ENCODE peak calls at places on chromosomes 11 and 22, in five cellular contexts. Z is thoracic aorta, I is pancreas, B is hepatocyte, N is fibroblast of lung. H is an unnamed sample.
A peak's percentile ranks its signal among the peaks of the same experiment; 100 is the strongest.

GRCh38 chr11:60500276-60500935 is 7.8 kb downstream of the MS4A12 start:
- DNase-seq in Z (no peak), I (no peak), B (no peak), N (no peak), H (peak; percentile 39)

GRCh38 chr11:104254347-104254746 is 90.4 kb upstream of the PDGFD start:
- DNase-seq in Z (no peak), I (peak; percentile 2), B (peak; percentile 40), N (peak; percentile 41), H (peak; percentile 48)

GRCh38 chr11:43268786-43269185 is 43.0 kb upstream of the API5 start:
- DNase-seq in Z (no peak), I (no peak), B (no peak), N (no peak), H (peak; percentile 57)

GRCh38 chr11:114293201-114293711 is 2.9 kb upstream of the NNMT start:
- DNase-seq in Z (no peak), I (no peak), B (no peak), N (no peak), H (no peak)

GRCh38 chr22:41512421-41513194 is 31.7 kb downstream of the POLR3H start:
- DNase-seq in Z (no peak), I (no peak), B (peak; percentile 76), N (peak; percentile 76), H (peak; percentile 98)

GRCh38 chr11:67648140-67648795 is 2.3 kb downstream of the ACY3 start:
- DNase-seq in Z (no peak), I (peak; percentile 66), B (peak; percentile 16), N (no peak), H (peak; percentile 93)

GRCh38 chr11:61061081-61061826 is 41.0 kb upstream of the CD5 start:
- DNase-seq in Z (no peak), I (no peak), B (no peak), N (peak; percentile 11), H (no peak)

GRCh38 chr22:50660306-50660705 is 12.3 kb upstream of the SHANK3 start:
- DNase-seq in Z (no peak), I (no peak), B (no peak), N (no peak), H (no peak)

GRCh38 chr22:32042924-32043323 is at the start of gene SLC5A1:
- DNase-seq in Z (no peak), I (peak; percentile 72), B (no peak), N (no peak), H (peak; percentile 39)

GRCh38 chr22:25929479-25929878 is 187.5 kb downstream of the MYO18B start:
- DNase-seq in Z (no peak), I (no peak), B (no peak), N (no peak), H (no peak)

GRCh38 chr11:64378335-64378884 is 19.4 kb downstream of the RPS6KA4 start:
- DNase-seq in Z (no peak), I (peak; percentile 67), B (no peak), N (peak; percentile 25), H (no peak)

GRCh38 chr11:63613517-63614135 is 607 bp downstream of the PLAAT3 start:
- DNase-seq in Z (no peak), I (peak; percentile 40), B (peak; percentile 60), N (no peak), H (peak; percentile 78)

GRCh38 chr11:78050964-78051831 is 12.5 kb upstream of the THRSP start:
- DNase-seq in Z (no peak), I (no peak), B (peak; percentile 58), N (peak; percentile 32), H (peak; percentile 82)

GRCh38 chr11:10294289-10294953 is 402 bp upstream of the SBF2 start:
- DNase-seq in Z (no peak), I (peak; percentile 12), B (peak; percentile 70), N (peak; percentile 88), H (peak; percentile 83)

GRCh38 chr11:117794772-117795629 is 2.0 kb downstream of the DSCAML1 start:
- DNase-seq in Z (no peak), I (no peak), B (no peak), N (no peak), H (peak; percentile 74)

GRCh38 chr11:68460741-68461283 is at the start of gene PPP6R3:
- DNase-seq in Z (no peak), I (no peak), B (no peak), N (no peak), H (peak; percentile 92)

GRCh38 chr11:126647735-126648134 is 292.2 kb downstream of the ST3GAL4 start:
- DNase-seq in Z (no peak), I (no peak), B (peak; percentile 49), N (peak; percentile 26), H (no peak)

GRCh38 chr11:126764221-126764620 is 236.3 kb downstream of the KIRREL3 start:
- DNase-seq in Z (no peak), I (no peak), B (no peak), N (no peak), H (no peak)

GRCh38 chr11:11265994-11266606 is 87.0 kb downstream of the CSNK2A3 start:
- DNase-seq in Z (no peak), I (peak; percentile 19), B (peak; percentile 68), N (no peak), H (peak; percentile 94)

GRCh38 chr11:115699733-115700132 is 195.5 kb upstream of the CADM1 start:
- DNase-seq in Z (peak; percentile 15), I (no peak), B (no peak), N (peak; percentile 25), H (no peak)

GRCh38 chr11:124760205-124760652 is 1.9 kb downstream of the ESAM start:
- DNase-seq in Z (no peak), I (no peak), B (no peak), N (no peak), H (peak; percentile 64)
- H3K27me3 ChIP-seq in Z (no peaks in the 10 kb centered on the region), I (peaks cover 7% of the 10 kb centered on the region), B (peaks cover 67% of the 10 kb centered on the region), N (peaks cover 6% of the 10 kb centered on the region), H (peaks cover 76% of the 10 kb centered on the region)

GRCh38 chr11:70569173-70569890 is 171.0 kb downstream of the CTTN start:
- DNase-seq in Z (no peak), I (no peak), B (no peak), N (no peak), H (peak; percentile 75)

GRCh38 chr11:70566768-70567530 is 168.6 kb downstream of the CTTN start:
- DNase-seq in Z (no peak), I (no peak), B (no peak), N (no peak), H (no peak)

GRCh38 chr11:70569996-70570692 is 171.8 kb downstream of the CTTN start:
- DNase-seq in Z (no peak), I (no peak), B (no peak), N (no peak), H (peak; percentile 48)

GRCh38 chr11:70567680-70568503 is 169.6 kb downstream of the CTTN start:
- DNase-seq in Z (no peak), I (no peak), B (peak; percentile 61), N (peak; percentile 21), H (peak; percentile 67)

GRCh38 chr11:70568504-70569172 is 170.3 kb downstream of the CTTN start:
- DNase-seq in Z (no peak), I (no peak), B (peak; percentile 81), N (peak; percentile 17), H (peak; percentile 96)
- H3K4me3 ChIP-seq in Z (peak overlapping the region; percentile 72), I (no peak overlapping the region), B (peak overlapping the region; percentile 7), N (no peak overlapping the region), H (peak overlapping the region; percentile 15)

GRCh38 chr11:94830722-94831121 is 62.6 kb downstream of the AMOTL1 start:
- DNase-seq in Z (no peak), I (no peak), B (no peak), N (no peak), H (no peak)
- H3K36me3 ChIP-seq in Z (peaks cover 25% of the 10 kb centered on the region), I (peaks cover 5% of the 10 kb centered on the region), B (no peaks in the 10 kb centered on the region), N (peaks cover 9% of the 10 kb centered on the region), H (peaks cover 10% of the 10 kb centered on the region)

GRCh38 chr11:57482782-57483569 is 22.6 kb downstream of the RTN4RL2 start:
- DNase-seq in Z (no peak), I (peak; percentile 14), B (peak; percentile 81), N (no peak), H (peak; percentile 96)

GRCh38 chr11:57481915-57482781 is 21.8 kb downstream of the RTN4RL2 start:
- DNase-seq in Z (no peak), I (no peak), B (no peak), N (no peak), H (peak; percentile 69)

GRCh38 chr11:57479925-57480324 is 19.6 kb downstream of the RTN4RL2 start:
- DNase-seq in Z (no peak), I (no peak), B (no peak), N (no peak), H (peak; percentile 64)

GRCh38 chr11:57480409-57481137 is 20.2 kb downstream of the RTN4RL2 start:
- DNase-seq in Z (no peak), I (peak; percentile 62), B (peak; percentile 78), N (peak; percentile 53), H (peak; percentile 90)

GRCh38 chr11:57481315-57481714 is 21.0 kb downstream of the RTN4RL2 start:
- DNase-seq in Z (no peak), I (no peak), B (no peak), N (no peak), H (no peak)
- H3K27me3 ChIP-seq in Z (peaks cover 6% of the 10 kb centered on the region), I (no peaks in the 10 kb centered on the region), B (peaks cover 62% of the 10 kb centered on the region), N (peaks cover 7% of the 10 kb centered on the region), H (peaks cover 54% of the 10 kb centered on the region)

GRCh38 chr11:112785104-112785503 is 176.1 kb upstream of the NCAM1 start:
- DNase-seq in Z (no peak), I (no peak), B (no peak), N (no peak), H (no peak)
- H3K4me3 ChIP-seq in Z (peak overlapping the region; percentile 52), I (no peak overlapping the region), B (no peak overlapping the region), N (no peak overlapping the region), H (no peak overlapping the region)

H was measured in H7.